ENCODE peak calls at places on chromosome 12, in six cellular contexts. H is A549, F is endothelial cell of umbilical vein, V is HepG2, X is K562, A is H1. Z is an unnamed sample.

GRCh38 chr12:121490401-121491257 is 90.2 kb downstream of the KDM2B start:
- DNase-seq in A (no peak), F (no peak), V (peak), H (no peak), X (no peak), Z (no peak)

GRCh38 chr12:54159140-54159539 is 29.6 kb downstream of the SMUG1 start:
- DNase-seq in X (peak), H (no peak), A (peak), V (peak), F (no peak), Z (peak)

GRCh38 chr12:106195638-106196037 is 52.2 kb downstream of the CKAP4 start:
- DNase-seq in V (peak), F (no peak), A (no peak), H (no peak), X (no peak), Z (no peak)

GRCh38 chr12:54417712-54418440 is 1.2 kb downstream of the ITGA5 start:
- DNase-seq in X (peak), H (no peak), V (no peak), F (peak), A (no peak), Z (peak)

GRCh38 chr12:32512910-32513309 is 113.6 kb downstream of the FGD4 start:
- DNase-seq in A (no peak), F (no peak), V (no peak), H (no peak), X (no peak), Z (no peak)

GRCh38 chr12:39777465-39777864 is 157.9 kb upstream of the ABCD2 start:
- DNase-seq in A (no peak), H (no peak), X (no peak), V (no peak), F (no peak), Z (no peak)

GRCh38 chr12:55730447-55730820 is 1.6 kb upstream of the CD63 start:
- DNase-seq in F (no peak), H (no peak), V (no peak), X (no peak), A (no peak), Z (no peak)

GRCh38 chr12:12272869-12273268 is 6.0 kb upstream of the LRP6 start:
- DNase-seq in H (peak), F (no peak), X (no peak), A (no peak), V (no peak), Z (no peak)

GRCh38 chr12:32860182-32860581 is 36.4 kb downstream of the PKP2 start:
- DNase-seq in H (no peak), X (no peak), A (no peak), V (no peak), F (no peak), Z (no peak)

GRCh38 chr12:105523164-105524057 is 192.9 kb downstream of the C12orf75 start:
- DNase-seq in A (no peak), X (no peak), H (no peak), V (no peak), F (peak), Z (no peak)

GRCh38 chr12:8827551-8828347 is 5.3 kb downstream of the A2ML1 start:
- DNase-seq in X (no peak), H (no peak), V (no peak), F (no peak), A (no peak), Z (no peak)

GRCh38 chr12:123916729-123917128 is 55.9 kb downstream of the CCDC92 start:
- DNase-seq in X (no peak), V (no peak), A (no peak), F (no peak), H (no peak), Z (no peak)

DNA sequence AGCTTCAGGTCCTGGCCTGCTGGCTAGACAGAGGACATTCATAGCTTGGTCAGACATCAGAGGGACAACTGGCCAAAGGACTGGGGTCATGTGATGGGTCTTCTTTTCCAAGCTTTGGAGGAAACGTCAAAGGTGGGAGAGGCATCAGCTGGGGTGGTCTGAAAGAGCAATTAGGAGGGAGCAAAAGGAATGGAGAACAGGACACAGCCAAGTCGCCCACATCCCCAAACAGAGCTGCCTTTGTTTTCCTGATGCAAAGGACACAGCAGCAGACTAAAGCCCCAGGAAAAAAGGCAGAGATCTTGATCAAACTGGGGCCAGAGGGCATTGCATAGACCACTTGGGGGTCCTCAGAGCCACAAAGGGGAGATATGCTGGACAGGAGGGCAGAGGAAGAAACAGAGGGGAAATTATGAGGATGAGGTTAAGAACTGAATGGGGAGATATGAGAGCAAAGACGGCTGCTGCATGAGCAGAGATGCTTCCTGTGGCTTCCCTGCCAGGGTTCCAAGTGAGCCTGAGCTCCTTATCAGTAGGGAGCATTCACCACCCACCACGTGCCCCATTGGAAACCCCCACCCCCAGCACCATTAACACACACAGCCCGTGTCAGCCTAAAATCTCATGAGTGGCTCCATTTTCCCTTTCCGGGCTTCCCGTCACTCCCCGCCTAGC is 62.4 kb downstream of the ANO2 start:
- DNase-seq in F (no peak), X (peak), V (no peak), H (no peak), A (no peak), Z (no peak)
- TF ChIP-seq JUN in F (no peak), X (no peak), V (no peak), H (no peak), A (no peak), Z (no peak)

GRCh38 chr12:62618948-62619347 is 152.3 kb downstream of the MON2 start:
- DNase-seq in H (no peak), F (peak), A (no peak), V (no peak), X (no peak), Z (no peak)

GRCh38 chr12:62613092-62613491 is 146.5 kb downstream of the MON2 start:
- DNase-seq in H (no peak), A (no peak), X (no peak), F (no peak), V (no peak), Z (no peak)

GRCh38 chr12:62621239-62621638 is 154.6 kb downstream of the MON2 start:
- DNase-seq in A (no peak), F (no peak), X (no peak), H (no peak), V (no peak), Z (no peak)

GRCh38 chr12:62622177-62622576 is 155.6 kb downstream of the MON2 start:
- DNase-seq in X (no peak), V (no peak), A (no peak), F (no peak), H (no peak), Z (no peak)

GRCh38 chr12:62618319-62618718 is 151.7 kb downstream of the MON2 start:
- DNase-seq in F (peak), A (no peak), X (no peak), V (no peak), H (no peak), Z (no peak)
- TF ChIP-seq JUN in F (no peak), A (no peak), X (no peak), V (no peak), H (peak), Z (no peak)

GRCh38 chr12:47610847-47611246 is 95.0 kb downstream of the RPAP3 start:
- DNase-seq in F (no peak), V (no peak), A (no peak), X (no peak), H (no peak), Z (no peak)
- TF ChIP-seq JUN in F (no peak), V (no peak), A (no peak), X (no peak), H (no peak), Z (no peak)

GRCh38 chr12:77231548-77231947 is 166.2 kb upstream of the E2F7 start:
- DNase-seq in A (no peak), F (peak), H (no peak), X (no peak), V (no peak), Z (no peak)
- TF ChIP-seq JUN in A (no peak), F (no peak), H (no peak), X (no peak), V (no peak), Z (no peak)

GRCh38 chr12:120261951-120262851 is 3.3 kb downstream of the PXN start:
- DNase-seq in H (peak), V (no peak), F (peak), A (no peak), X (peak), Z (no peak)
- TF ChIP-seq JUN in H (no peak), V (no peak), F (no peak), A (no peak), X (no peak), Z (no peak)

GRCh38 chr12:57738661-57739237 is at the start of gene AGAP2:
- DNase-seq in X (peak), H (no peak), A (peak), F (no peak), V (no peak), Z (peak)

GRCh38 chr12:57738142-57738474 is 434 bp downstream of the AGAP2 start:
- DNase-seq in A (no peak), F (no peak), X (no peak), V (no peak), H (no peak), Z (no peak)

GRCh38 chr12:57736743-57737466 is 1.6 kb downstream of the AGAP2 start:
- DNase-seq in V (no peak), X (peak), A (peak), F (no peak), H (no peak), Z (no peak)

GRCh38 chr12:57735952-57736742 is 2.4 kb downstream of the AGAP2 start:
- DNase-seq in H (peak), A (peak), F (no peak), V (peak), X (peak), Z (peak)

GRCh38 chr12:57737467-57738141 is 938 bp downstream of the AGAP2 start:
- DNase-seq in A (peak), X (no peak), F (no peak), H (no peak), V (no peak), Z (peak)
- TF ChIP-seq JUN in A (no peak), X (no peak), F (no peak), H (no peak), V (no peak), Z (no peak)

GRCh38 chr12:116837082-116837481 is 44.2 kb downstream of the HRK start:
- DNase-seq in A (no peak), V (no peak), X (no peak), H (no peak), F (no peak), Z (no peak)

GRCh38 chr12:116839287-116839830 is 41.9 kb downstream of the HRK start:
- DNase-seq in F (no peak), V (no peak), A (no peak), X (no peak), H (no peak), Z (no peak)

GRCh38 chr12:116838395-116838794 is 42.8 kb downstream of the HRK start:
- DNase-seq in V (no peak), A (no peak), X (no peak), H (no peak), F (no peak), Z (no peak)

GRCh38 chr12:116832353-116832752 is 48.9 kb downstream of the HRK start:
- DNase-seq in X (no peak), F (no peak), V (no peak), A (no peak), H (no peak), Z (no peak)

GRCh38 chr12:116835484-116835883 is 45.8 kb downstream of the HRK start:
- DNase-seq in H (no peak), X (no peak), A (no peak), V (no peak), F (no peak), Z (no peak)
- TF ChIP-seq JUN in H (no peak), X (no peak), A (no peak), V (no peak), F (no peak), Z (no peak)

DNA sequence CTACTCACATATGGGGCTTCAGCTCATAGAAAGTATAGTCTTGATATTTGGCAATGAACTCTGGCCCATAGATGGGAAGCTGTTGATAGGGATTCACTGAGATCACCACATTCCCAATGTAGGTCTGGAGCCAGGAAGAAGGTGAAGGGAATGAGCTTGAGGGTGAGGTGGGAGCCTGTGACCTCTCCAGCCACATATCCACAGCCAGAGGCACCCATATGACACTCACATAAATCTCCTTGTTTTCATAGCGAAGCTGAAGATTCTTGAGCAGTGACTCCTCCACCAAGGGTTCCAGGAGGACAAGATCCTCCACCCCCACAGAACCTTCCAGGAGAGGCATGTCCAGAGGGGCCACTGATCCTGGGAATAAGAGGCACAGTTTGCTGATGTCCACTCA is 1.9 kb downstream of the MYO1A start:
- DNase-seq in A (no peak), V (no peak), F (no peak), H (no peak), X (no peak), Z (no peak)
- TF ChIP-seq JUN in A (no peak), V (no peak), F (no peak), H (no peak), X (no peak), Z (no peak)

Z was measured in WTC11.